ENCODE peak calls at places on chromosome 19, in five cellular contexts. Y, Z, F, R and H are unnamed samples.

GRCh38 chr19:661427-662196 is 1.4 kb downstream of the RNF126 start:
- DNase-seq in Y (peak), Z (no peak), F (no peak), R (no peak), H (no peak)

GRCh38 chr19:916645-917322 is 349 bp upstream of the KISS1R start:
- DNase-seq in Y (peak), Z (no peak), F (peak), R (no peak), H (no peak)

GRCh38 chr19:30224689-30225606 is 147.2 kb upstream of the ZNF536 start:
- DNase-seq in Y (no peak), Z (peak), F (no peak), R (no peak), H (no peak)

GRCh38 chr19:30068528-30069395 is 126.7 kb downstream of the URI1 start:
- DNase-seq in Y (no peak), Z (no peak), F (no peak), R (no peak), H (no peak)

GRCh38 chr19:10338940-10339339 is 484 bp downstream of the ICAM3 start:
- DNase-seq in Y (no peak), Z (no peak), F (no peak), R (no peak), H (no peak)

GRCh38 chr19:34041922-34042521 is 130.3 kb upstream of the LSM14A start:
- DNase-seq in Y (peak), Z (peak), F (peak), R (peak), H (peak)

GRCh38 chr19:7781157-7781556 is 18.1 kb downstream of the CLEC4M start:
- DNase-seq in Y (no peak), Z (no peak), F (no peak), R (no peak), H (no peak)

GRCh38 chr19:40810160-40810559 is 11.2 kb downstream of the EGLN2 start:
- DNase-seq in Y (no peak), Z (no peak), F (no peak), R (no peak), H (no peak)

GRCh38 chr19:51628153-51628939 is 1.9 kb downstream of the SIGLEC5 start:
- DNase-seq in Y (no peak), Z (no peak), F (no peak), R (no peak), H (no peak)

GRCh38 chr19:50249636-50250035 is 46.2 kb downstream of the MYH14 start:
- DNase-seq in Y (no peak), Z (no peak), F (no peak), R (no peak), H (no peak)

GRCh38 chr19:543912-544608 is at the start of gene GZMM:
- DNase-seq in Y (peak), Z (no peak), F (no peak), R (no peak), H (no peak)

GRCh38 chr19:54408627-54409026 is 6.6 kb upstream of the TTYH1 start:
- DNase-seq in Y (no peak), Z (no peak), F (no peak), R (no peak), H (no peak)

GRCh38 chr19:5624741-5625140 is 1.9 kb downstream of the SAFB start:
- DNase-seq in Y (no peak), Z (no peak), F (no peak), R (no peak), H (no peak)

GRCh38 chr19:17877696-17878095 is 6.0 kb downstream of the SLC5A5 start:
- DNase-seq in Y (no peak), Z (no peak), F (no peak), R (no peak), H (no peak)

GRCh38 chr19:51739466-51740213 is 12.0 kb downstream of the FPR1 start:
- DNase-seq in Y (no peak), Z (no peak), F (no peak), R (no peak), H (no peak)

GRCh38 chr19:23698711-23699520 is 11.9 kb upstream of the ZNF675 start:
- DNase-seq in Y (no peak), Z (no peak), F (no peak), R (no peak), H (no peak)